ENCODE peak calls at places on chromosomes 11 and 22, in five cellular contexts. One of them, this sample, is unnamed.

GRCh38 chr11:70899616-70900015 is 352.8 kb downstream of the SHANK2 start:
- DNase-seq in PC-9: no peak
- DNase-seq in GM23248: no peak
- DNase-seq in fibroblast of lung: no peak
- DNase-seq in keratinocyte: no peak
- DNase-seq in this sample: no peak

GRCh38 chr22:25759825-25760231 is 17.8 kb downstream of the MYO18B start:
- DNase-seq in GM23248: peak
- DNase-seq in keratinocyte: peak
- DNase-seq in fibroblast of lung: peak
- DNase-seq in PC-9: peak
- DNase-seq in this sample: no peak

GRCh38 chr11:83545494-83545893 is 259.3 kb upstream of the CCDC90B start:
- DNase-seq in GM23248: no peak
- DNase-seq in PC-9: no peak
- DNase-seq in fibroblast of lung: no peak
- DNase-seq in keratinocyte: no peak
- DNase-seq in this sample: peak

GRCh38 chr11:117717485-117718314 is 79.3 kb downstream of the DSCAML1 start:
- DNase-seq in fibroblast of lung: no peak
- DNase-seq in keratinocyte: no peak
- DNase-seq in PC-9: peak
- DNase-seq in GM23248: no peak
- DNase-seq in this sample: peak

GRCh38 chr22:35839811-35840739 is 122.4 kb downstream of the APOL5 start:
- DNase-seq in GM23248: peak
- DNase-seq in fibroblast of lung: peak
- DNase-seq in PC-9: peak
- DNase-seq in keratinocyte: peak
- DNase-seq in this sample: peak

GRCh38 chr11:123413636-123414035 is 16.4 kb upstream of the GRAMD1B start:
- DNase-seq in GM23248: peak
- DNase-seq in fibroblast of lung: no peak
- DNase-seq in keratinocyte: no peak
- DNase-seq in PC-9: no peak
- DNase-seq in this sample: no peak

GRCh38 chr22:36328635-36329216 is 59.0 kb downstream of the MYH9 start:
- DNase-seq in keratinocyte: peak
- DNase-seq in fibroblast of lung: peak
- DNase-seq in GM23248: peak
- DNase-seq in PC-9: peak
- DNase-seq in this sample: no peak

GRCh38 chr22:36249160-36249559 is 3.8 kb upstream of the APOL1 start:
- DNase-seq in keratinocyte: no peak
- DNase-seq in PC-9: no peak
- DNase-seq in GM23248: no peak
- DNase-seq in fibroblast of lung: no peak
- DNase-seq in this sample: no peak

GRCh38 chr11:123202155-123202714 is 7.2 kb upstream of the CLMP start:
- DNase-seq in GM23248: peak
- DNase-seq in keratinocyte: no peak
- DNase-seq in PC-9: no peak
- DNase-seq in fibroblast of lung: peak
- DNase-seq in this sample: peak

GRCh38 chr11:3855808-3856491 is 486 bp downstream of the STIM1 start:
- DNase-seq in PC-9: peak
- DNase-seq in GM23248: peak
- DNase-seq in fibroblast of lung: peak
- DNase-seq in keratinocyte: no peak
- DNase-seq in this sample: peak

GRCh38 chr11:131546218-131546895 is 175.9 kb downstream of the NTM start:
- DNase-seq in keratinocyte: no peak
- DNase-seq in GM23248: no peak
- DNase-seq in fibroblast of lung: no peak
- DNase-seq in PC-9: no peak
- DNase-seq in this sample: peak

GRCh38 chr22:49827853-49828598 is at the start of gene BRD1:
- DNase-seq in fibroblast of lung: peak
- DNase-seq in GM23248: peak
- DNase-seq in keratinocyte: no peak
- DNase-seq in PC-9: no peak
- DNase-seq in this sample: peak

GRCh38 chr11:36945384-36945783 is 347.3 kb upstream of the RAG2 start:
- DNase-seq in PC-9: no peak
- DNase-seq in GM23248: peak
- DNase-seq in fibroblast of lung: peak
- DNase-seq in keratinocyte: no peak
- DNase-seq in this sample: no peak

GRCh38 chr11:111412293-111412692 is 33.2 kb upstream of the POU2AF1 start:
- DNase-seq in GM23248: no peak
- DNase-seq in fibroblast of lung: no peak
- DNase-seq in PC-9: no peak
- DNase-seq in keratinocyte: no peak
- DNase-seq in this sample: no peak

DNA sequence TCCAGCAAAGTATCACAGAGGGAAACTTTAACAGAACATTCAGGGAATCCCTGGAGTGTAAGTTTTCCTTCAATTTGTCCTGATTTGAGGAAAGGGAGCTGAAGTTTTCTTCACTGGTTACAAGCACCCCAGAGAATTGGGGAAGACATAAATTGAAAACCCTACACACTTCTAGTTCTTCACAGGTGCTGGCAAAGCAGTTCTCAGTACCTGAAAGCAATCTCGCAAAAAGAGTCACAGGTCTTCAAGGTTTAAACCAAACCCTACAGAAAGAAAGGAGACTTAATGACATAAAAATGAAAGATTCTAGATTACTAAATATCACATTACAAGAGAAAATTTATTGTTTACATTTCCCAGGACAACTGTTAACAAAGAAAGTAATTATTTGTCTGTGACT is 44.3 kb downstream of the FANCF start:
- DNase-seq in PC-9: no peak
- DNase-seq in keratinocyte: no peak
- DNase-seq in GM23248: no peak
- DNase-seq in fibroblast of lung: no peak
- DNase-seq in this sample: no peak
- TF ChIP-seq EZH2 in PC-9: no peak
- TF ChIP-seq EZH2 in keratinocyte: no peak
- TF ChIP-seq EZH2 in GM23248: no peak
- TF ChIP-seq EZH2 in fibroblast of lung: no peak
- TF ChIP-seq EZH2 in this sample: no peak

GRCh38 chr11:45665206-45665932 is at the start of gene CHST1:
- DNase-seq in PC-9: peak
- DNase-seq in GM23248: peak
- DNase-seq in keratinocyte: no peak
- DNase-seq in fibroblast of lung: no peak
- DNase-seq in this sample: peak
- TF ChIP-seq EZH2 in PC-9: no peak
- TF ChIP-seq EZH2 in GM23248: no peak
- TF ChIP-seq EZH2 in keratinocyte: no peak
- TF ChIP-seq EZH2 in fibroblast of lung: peak
- TF ChIP-seq EZH2 in this sample: no peak

GRCh38 chr11:2148253-2149000 is 9.2 kb upstream of the IGF2 start:
- DNase-seq in fibroblast of lung: no peak
- DNase-seq in keratinocyte: no peak
- DNase-seq in PC-9: no peak
- DNase-seq in GM23248: no peak
- DNase-seq in this sample: no peak
- TF ChIP-seq EZH2 in fibroblast of lung: peak
- TF ChIP-seq EZH2 in keratinocyte: peak
- TF ChIP-seq EZH2 in PC-9: no peak
- TF ChIP-seq EZH2 in GM23248: no peak
- TF ChIP-seq EZH2 in this sample: no peak

GRCh38 chr11:64523456-64524187 is 67.4 kb upstream of the SLC22A12 start:
- DNase-seq in fibroblast of lung: no peak
- DNase-seq in PC-9: no peak
- DNase-seq in keratinocyte: no peak
- DNase-seq in GM23248: no peak
- DNase-seq in this sample: no peak
- TF ChIP-seq EZH2 in fibroblast of lung: no peak
- TF ChIP-seq EZH2 in PC-9: no peak
- TF ChIP-seq EZH2 in keratinocyte: no peak
- TF ChIP-seq EZH2 in GM23248: no peak
- TF ChIP-seq EZH2 in this sample: no peak

GRCh38 chr11:34345012-34345804 is 12.6 kb downstream of the ABTB2 start:
- DNase-seq in GM23248: peak
- DNase-seq in PC-9: peak
- DNase-seq in fibroblast of lung: peak
- DNase-seq in keratinocyte: no peak
- DNase-seq in this sample: no peak

GRCh38 chr11:34345991-34346480 is 11.8 kb downstream of the ABTB2 start:
- DNase-seq in PC-9: no peak
- DNase-seq in keratinocyte: no peak
- DNase-seq in fibroblast of lung: peak
- DNase-seq in GM23248: peak
- DNase-seq in this sample: no peak

GRCh38 chr11:34343153-34343552 is 14.7 kb downstream of the ABTB2 start:
- DNase-seq in GM23248: peak
- DNase-seq in keratinocyte: no peak
- DNase-seq in PC-9: peak
- DNase-seq in fibroblast of lung: peak
- DNase-seq in this sample: no peak

GRCh38 chr11:34343686-34344085 is 14.1 kb downstream of the ABTB2 start:
- DNase-seq in fibroblast of lung: no peak
- DNase-seq in keratinocyte: no peak
- DNase-seq in PC-9: no peak
- DNase-seq in GM23248: no peak
- DNase-seq in this sample: no peak

GRCh38 chr11:34344410-34345011 is 13.3 kb downstream of the ABTB2 start:
- DNase-seq in keratinocyte: no peak
- DNase-seq in PC-9: peak
- DNase-seq in fibroblast of lung: no peak
- DNase-seq in GM23248: no peak
- DNase-seq in this sample: no peak
- TF ChIP-seq EZH2 in keratinocyte: no peak
- TF ChIP-seq EZH2 in PC-9: no peak
- TF ChIP-seq EZH2 in fibroblast of lung: no peak
- TF ChIP-seq EZH2 in GM23248: no peak
- TF ChIP-seq EZH2 in this sample: no peak

GRCh38 chr11:13962562-13963168 is at the start of gene SPON1:
- DNase-seq in PC-9: no peak
- DNase-seq in GM23248: peak
- DNase-seq in keratinocyte: no peak
- DNase-seq in fibroblast of lung: peak
- DNase-seq in this sample: peak
- TF ChIP-seq EZH2 in PC-9: no peak
- TF ChIP-seq EZH2 in GM23248: peak
- TF ChIP-seq EZH2 in keratinocyte: peak
- TF ChIP-seq EZH2 in fibroblast of lung: peak
- TF ChIP-seq EZH2 in this sample: peak

DNA sequence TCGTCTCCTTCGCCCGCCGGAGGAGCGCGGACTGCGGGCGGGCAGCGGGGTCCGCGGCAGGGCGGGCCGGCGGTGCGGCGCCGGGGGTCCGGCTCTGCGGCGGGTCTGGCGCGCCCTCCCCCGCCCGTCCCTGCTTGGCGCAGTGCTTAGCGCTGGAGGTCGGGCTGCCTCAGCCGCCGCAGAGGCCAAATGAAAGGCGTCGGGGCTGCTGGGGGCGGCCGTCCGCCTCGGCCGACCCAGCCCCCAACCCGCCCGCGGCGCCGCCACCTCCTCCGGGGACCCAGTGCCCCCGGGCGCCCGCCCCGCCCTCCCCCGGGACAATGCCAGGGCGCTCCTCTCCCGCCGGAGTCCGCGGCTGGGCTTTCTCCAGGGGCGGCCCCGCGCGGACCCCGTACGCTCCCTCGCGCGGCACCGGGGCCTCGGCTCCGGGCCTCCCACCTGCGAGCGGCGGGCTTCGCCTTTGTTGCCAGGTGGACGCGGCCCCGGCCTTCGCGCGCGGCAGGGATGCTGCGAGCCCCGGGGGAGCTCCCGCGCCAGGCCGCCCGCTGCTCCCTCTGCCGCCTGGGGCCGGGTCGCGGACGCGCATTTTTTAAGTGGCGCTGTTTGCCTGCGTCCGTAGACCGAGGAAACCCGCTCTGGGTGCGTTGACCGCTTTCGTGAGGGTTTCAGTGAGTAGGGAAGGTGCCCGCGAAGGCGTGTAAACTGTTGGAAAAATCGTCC is 575 bp downstream of the APLP2 start:
- DNase-seq in keratinocyte: no peak
- DNase-seq in GM23248: peak
- DNase-seq in fibroblast of lung: peak
- DNase-seq in PC-9: peak
- DNase-seq in this sample: peak
- TF ChIP-seq EZH2 in keratinocyte: no peak
- TF ChIP-seq EZH2 in GM23248: no peak
- TF ChIP-seq EZH2 in fibroblast of lung: no peak
- TF ChIP-seq EZH2 in PC-9: no peak
- TF ChIP-seq EZH2 in this sample: no peak

GRCh38 chr11:124739479-124740276 is at the start of gene NRGN:
- DNase-seq in fibroblast of lung: peak
- DNase-seq in PC-9: peak
- DNase-seq in keratinocyte: peak
- DNase-seq in GM23248: peak
- DNase-seq in this sample: peak

GRCh38 chr11:124743050-124743449 is 3.3 kb downstream of the NRGN start:
- DNase-seq in GM23248: no peak
- DNase-seq in keratinocyte: no peak
- DNase-seq in fibroblast of lung: no peak
- DNase-seq in PC-9: no peak
- DNase-seq in this sample: no peak

GRCh38 chr11:124738713-124739478 is 846 bp upstream of the NRGN start:
- DNase-seq in fibroblast of lung: no peak
- DNase-seq in GM23248: no peak
- DNase-seq in PC-9: no peak
- DNase-seq in keratinocyte: no peak
- DNase-seq in this sample: no peak

GRCh38 chr11:124737638-124738293 is 2.0 kb upstream of the NRGN start:
- DNase-seq in fibroblast of lung: no peak
- DNase-seq in PC-9: no peak
- DNase-seq in GM23248: no peak
- DNase-seq in keratinocyte: no peak
- DNase-seq in this sample: peak

GRCh38 chr11:124740277-124740882 is 638 bp downstream of the NRGN start:
- DNase-seq in keratinocyte: no peak
- DNase-seq in fibroblast of lung: no peak
- DNase-seq in PC-9: peak
- DNase-seq in GM23248: peak
- DNase-seq in this sample: peak
- TF ChIP-seq EZH2 in keratinocyte: peak
- TF ChIP-seq EZH2 in fibroblast of lung: no peak
- TF ChIP-seq EZH2 in PC-9: no peak
- TF ChIP-seq EZH2 in GM23248: no peak
- TF ChIP-seq EZH2 in this sample: no peak